ENCODE peak calls at places on chromosomes 3 and 15, in five cellular contexts. L is memory B cell; K is activated CD8-positive, alpha-beta memory T cell treated with anti-CD3 and anti-CD28 coated beads, Interleukin-2, amount 10 ng/mL, durations not matched to agents 7 days and 5 days; I is aorta; E is foreskin keratinocyte. S is an unnamed sample.

GRCh38 chr3:105119801-105120340 is 246.8 kb upstream of the ALCAM start:
- ATAC-seq in I (no peak), L (no peak), E (peak), K (no peak), S (no peak)

GRCh38 chr3:195154111-195154791 is 116.7 kb downstream of the XXYLT1 start:
- ATAC-seq in I (no peak), K (no peak), E (no peak), L (no peak), S (no peak)

GRCh38 chr15:68228971-68229385 is 550 bp downstream of the CLN6 start:
- ATAC-seq in K (peak), E (peak), L (no peak), I (no peak), S (no peak)

GRCh38 chr3:162366382-162366781 is 869.8 kb downstream of the OTOL1 start:
- ATAC-seq in L (no peak), E (no peak), I (no peak), K (no peak), S (no peak)

GRCh38 chr3:135966349-135966695 is 794 bp downstream of the PPP2R3A start:
- ATAC-seq in E (no peak), I (peak), L (no peak), K (no peak), S (no peak)

GRCh38 chr3:18739098-18739431 is 313.9 kb upstream of the SATB1 start:
- ATAC-seq in L (no peak), I (no peak), E (no peak), K (peak), S (no peak)

GRCh38 chr3:141000027-141000663 is 51.0 kb upstream of the SPSB4 start:
- ATAC-seq in E (peak), L (peak), I (peak), K (peak), S (peak)

GRCh38 chr15:71888797-71889196 is 78.4 kb downstream of the NR2E3 start:
- ATAC-seq in I (no peak), K (no peak), E (no peak), L (peak), S (no peak)

GRCh38 chr15:62758952-62759349 is 283.6 kb upstream of the TPM1 start:
- ATAC-seq in K (no peak), I (peak), L (no peak), E (no peak), S (no peak)

GRCh38 chr3:125052671-125053303 is 3.0 kb downstream of the HEG1 start:
- ATAC-seq in I (no peak), L (no peak), K (no peak), E (no peak), S (peak)

GRCh38 chr3:64300790-64301423 is 75.6 kb upstream of the PRICKLE2 start:
- ATAC-seq in I (peak), K (no peak), E (peak), L (no peak), S (no peak)

GRCh38 chr3:140568842-140569520 is 108.9 kb upstream of the TRIM42 start:
- ATAC-seq in E (no peak), I (peak), K (no peak), L (no peak), S (no peak)

GRCh38 chr3:172213765-172214358 is 174.5 kb downstream of the FNDC3B start:
- ATAC-seq in L (no peak), I (no peak), K (no peak), E (no peak), S (no peak)

GRCh38 chr3:45647148-45647619 is 42.0 kb upstream of the SACM1L start:
- ATAC-seq in E (peak), K (no peak), I (peak), L (no peak), S (peak)

GRCh38 chr3:123295901-123296250 is 94.1 kb downstream of the SEC22A start:
- ATAC-seq in E (no peak), K (no peak), I (no peak), L (no peak), S (no peak)

GRCh38 chr3:10341901-10342398 is 21.0 kb upstream of the SEC13 start:
- ATAC-seq in K (no peak), E (no peak), L (no peak), I (no peak), S (no peak)

GRCh38 chr3:120393761-120394160 is 44.6 kb upstream of the LRRC58 start:
- ATAC-seq in E (peak), L (no peak), I (no peak), K (no peak), S (no peak)

GRCh38 chr3:9343115-9343514 is 19.7 kb upstream of the THUMPD3 start:
- ATAC-seq in K (no peak), L (no peak), E (no peak), I (no peak), S (no peak)

GRCh38 chr3:171435143-171435542 is 25.1 kb downstream of the TNIK start:
- ATAC-seq in I (no peak), K (no peak), L (no peak), E (no peak), S (no peak)

GRCh38 chr3:49750056-49750455 is 26.3 kb upstream of the GMPPB start:
- ATAC-seq in K (no peak), I (no peak), L (no peak), E (no peak), S (no peak)

GRCh38 chr15:66411190-66411589 is 24.5 kb downstream of the MAP2K1 start:
- ATAC-seq in I (no peak), K (peak), L (no peak), E (no peak), S (no peak)

GRCh38 chr15:100330221-100330620 is 11.6 kb downstream of the ADAMTS17 start:
- ATAC-seq in E (no peak), K (peak), I (no peak), L (no peak), S (no peak)

GRCh38 chr3:13877911-13878710 is 1.8 kb downstream of the WNT7A start:
- ATAC-seq in I (no peak), L (no peak), K (no peak), E (no peak), S (no peak)